ENCODE peak calls at places on chromosomes 16 and 17, in ten cellular contexts. L, X, K, J, W, M, Z, V, P and F are unnamed samples.

GRCh38 chr16:75818491-75818890 is 92.2 kb upstream of the CPHXL start:
- DNase-seq in M (no peak), W (no peak), V (no peak), P (no peak), Z (peak; percentile 7), X (no peak), K (no peak), J (no peak), L (no peak), F (no peak)

GRCh38 chr17:17044846-17045561 is 2.7 kb downstream of the MPRIP start:
- DNase-seq in X (no peak), W (peak; percentile 71), L (no peak), V (peak; percentile 74), P (peak; percentile 31), K (peak; percentile 79), Z (no peak), J (peak; percentile 85), M (peak; percentile 26), F (no peak)

GRCh38 chr17:47847341-47848197 is 3.4 kb downstream of the SP6 start:
- DNase-seq in P (peak; percentile 37), W (no peak), X (peak; percentile 91), L (no peak), K (no peak), M (no peak), V (no peak), J (no peak), Z (no peak), F (no peak)

GRCh38 chr17:17800504-17801021 is 36.2 kb downstream of the SREBF1 start:
- DNase-seq in W (no peak), P (no peak), L (no peak), V (no peak), M (no peak), J (no peak), X (no peak), K (no peak), Z (no peak), F (no peak)

GRCh38 chr17:63041722-63042121 is 75.7 kb downstream of the TANC2 start:
- DNase-seq in X (no peak), M (no peak), Z (no peak), P (no peak), W (no peak), K (no peak), V (no peak), J (no peak), L (no peak), F (no peak)

GRCh38 chr17:54901230-54901847 is 687 bp downstream of the TOM1L1 start:
- DNase-seq in X (no peak), P (no peak), J (no peak), K (peak; percentile 8), L (peak; percentile 57), W (peak; percentile 53), M (no peak), Z (peak; percentile 15), V (no peak), F (no peak)

GRCh38 chr16:77450790-77451487 is 16.1 kb upstream of the ADAMTS18 start:
- DNase-seq in P (no peak), V (no peak), K (no peak), Z (no peak), X (no peak), L (no peak), J (no peak), W (no peak), M (no peak), F (no peak)

GRCh38 chr16:81537721-81538561 is 93.3 kb downstream of the CMIP start:
- DNase-seq in L (no peak), J (no peak), M (no peak), W (no peak), V (no peak), X (no peak), P (no peak), K (no peak), Z (no peak), F (no peak)

DNA sequence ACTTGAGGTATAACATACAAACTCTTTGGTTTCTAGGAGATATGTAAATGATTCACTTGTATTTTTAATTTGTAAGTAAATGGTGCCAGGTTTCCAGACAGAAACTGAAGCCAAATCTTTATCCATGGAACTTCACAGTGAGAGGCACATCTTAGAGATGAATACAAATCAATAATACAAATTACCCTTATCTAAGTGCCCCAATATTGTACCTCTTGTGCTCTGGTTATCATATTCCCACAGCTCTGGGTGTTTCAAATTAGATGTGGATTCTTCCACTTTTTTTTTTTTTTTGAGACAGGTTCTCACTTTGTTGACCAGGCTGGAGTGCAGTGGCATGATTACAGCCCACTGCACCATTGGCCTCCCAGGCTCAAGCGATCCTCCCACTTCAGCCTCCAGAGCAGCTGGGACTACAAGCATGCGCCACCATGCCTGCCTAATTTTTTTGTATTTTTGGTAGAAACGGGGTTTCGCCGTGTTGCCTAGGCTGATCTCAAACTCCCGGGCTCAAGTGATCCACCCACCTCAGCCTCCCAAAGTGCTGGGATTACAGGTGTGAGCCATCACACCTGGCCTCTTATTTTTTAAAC is 38.0 kb upstream of the DHX40 start:
- DNase-seq in J (no peak), X (no peak), L (no peak), M (no peak), V (no peak), K (no peak), W (no peak), P (peak; percentile 11), Z (no peak), F (no peak)
- TF ChIP-seq POLR2A in J (no peak), X (no peak), L (peak; percentile 38), M (no peak), V (no peak), K (no peak), W (no peak), P (no peak), Z (no peak), F (no peak)

GRCh38 chr17:41823580-41823979 is 10.8 kb downstream of the FKBP10 start:
- DNase-seq in Z (no peak), M (no peak), X (no peak), P (no peak), W (no peak), K (no peak), V (no peak), L (no peak), J (no peak), F (no peak)

GRCh38 chr17:41822216-41823140 is 9.7 kb downstream of the FKBP10 start:
- DNase-seq in V (no peak), M (no peak), K (no peak), X (no peak), Z (no peak), J (no peak), P (no peak), W (no peak), L (no peak), F (no peak)

GRCh38 chr17:41825175-41825845 is 10.7 kb downstream of the NT5C3B start:
- DNase-seq in L (no peak), Z (no peak), M (no peak), V (no peak), W (no peak), J (no peak), P (no peak), K (no peak), X (no peak), F (no peak)

GRCh38 chr17:41824086-41824485 is 11.3 kb downstream of the FKBP10 start:
- DNase-seq in Z (no peak), P (no peak), J (no peak), X (no peak), M (no peak), L (no peak), K (no peak), W (no peak), V (no peak), F (no peak)

GRCh38 chr17:41823141-41823524 is 10.3 kb downstream of the FKBP10 start:
- DNase-seq in K (no peak), X (no peak), L (no peak), P (no peak), V (no peak), M (no peak), W (no peak), J (no peak), Z (no peak), F (no peak)
- TF ChIP-seq POLR2A in K (no peak), X (no peak), L (no peak), P (no peak), V (no peak), M (no peak), W (no peak), J (no peak), Z (no peak), F (no peak)

GRCh38 chr17:28712705-28713415 is 1.2 kb upstream of the PROCA1 start:
- DNase-seq in J (no peak), P (no peak), K (no peak), V (no peak), M (no peak), L (no peak), X (no peak), W (no peak), Z (no peak), F (no peak)

GRCh38 chr17:28712037-28712704 is 483 bp upstream of the PROCA1 start:
- DNase-seq in K (no peak), W (no peak), X (peak; percentile 85), M (no peak), V (no peak), L (no peak), P (peak; percentile 52), Z (peak; percentile 39), J (peak; percentile 59), F (peak; percentile 72)

GRCh38 chr17:28711723-28712036 is at the start of gene PROCA1:
- DNase-seq in X (no peak), Z (no peak), M (no peak), W (no peak), K (no peak), L (no peak), V (no peak), P (peak; percentile 81), J (no peak), F (no peak)

GRCh38 chr17:28714281-28714680 is 2.6 kb upstream of the PROCA1 start:
- DNase-seq in W (no peak), Z (no peak), P (no peak), X (no peak), M (no peak), L (no peak), K (no peak), J (no peak), V (no peak), F (no peak)

DNA sequence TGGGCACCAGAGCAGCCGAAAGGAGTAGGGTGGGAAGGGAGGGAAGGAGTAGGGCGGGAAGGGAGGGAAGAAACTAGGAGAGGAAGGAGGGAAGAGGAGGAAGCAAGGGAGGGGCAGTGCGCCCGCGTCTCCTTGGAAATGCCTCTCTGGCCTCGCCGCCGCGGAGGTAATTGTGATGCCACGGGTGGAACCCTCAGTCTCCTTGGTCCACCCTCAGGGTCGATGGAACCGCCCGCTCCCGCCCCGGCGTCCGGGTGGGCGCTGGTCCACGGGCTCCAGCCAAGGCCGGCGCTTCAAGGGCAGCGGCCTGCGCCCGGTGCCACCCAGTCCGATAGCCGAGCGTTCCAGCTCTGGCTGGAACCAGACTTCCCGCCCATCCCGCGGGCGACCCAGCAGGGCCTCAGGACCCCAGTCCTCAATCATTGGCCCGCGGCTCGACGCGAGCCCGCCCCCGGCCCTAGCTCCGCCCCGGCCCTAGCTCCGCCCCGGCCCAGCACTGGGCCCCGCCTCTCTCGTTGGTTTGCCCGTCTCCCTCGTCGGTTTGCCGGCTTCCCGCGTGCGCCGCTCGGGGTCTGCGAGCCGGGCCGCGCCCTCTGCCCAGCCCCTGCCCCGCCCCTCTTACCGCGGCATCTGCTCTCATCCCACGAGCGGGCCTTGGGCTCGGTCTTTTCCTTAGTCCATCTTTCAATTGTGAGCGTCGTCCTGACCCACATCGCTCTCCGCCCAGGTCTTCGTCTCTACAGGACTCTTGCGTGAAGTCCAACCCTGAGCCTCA is 553 bp downstream of the PROCA1 start:
- DNase-seq in V (peak; percentile 94), Z (peak; percentile 84), L (peak; percentile 97), K (peak; percentile 85), P (peak; percentile 90), M (peak; percentile 93), J (peak; percentile 90), X (peak; percentile 96), W (peak; percentile 98), F (peak; percentile 94)
- TF ChIP-seq POLR2A in V (peak; percentile 81), Z (peak; percentile 70), L (peak; percentile 81), K (peak; percentile 84), P (peak; percentile 70), M (peak; percentile 61), J (peak; percentile 92), X (peak; percentile 96), W (peak; percentile 96), F (peak; percentile 80)

GRCh38 chr17:4604111-4604644 is 19.8 kb downstream of the SMTNL2 start:
- DNase-seq in V (peak; percentile 78), P (no peak), X (no peak), W (no peak), L (no peak), M (peak; percentile 65), K (peak; percentile 62), J (peak; percentile 68), Z (peak; percentile 34), F (no peak)
- TF ChIP-seq POLR2A in V (no peak), P (no peak), X (no peak), W (no peak), L (no peak), M (no peak), K (no peak), J (no peak), Z (no peak), F (no peak)